ENCODE peak calls at places on chromosomes 6 and 20, in four cellular contexts. R is HFF-Myc; M is BE2C; Y is activated CD4-positive, alpha-beta T cell treated with anti-CD3 and anti-CD28 coated beads, Interleukin-2, amount 50 U/mL, for 1 hour. S is an unnamed sample.

GRCh38 chr20:33246077-33246476 is 10.3 kb downstream of the BPIFA1 start:
- DNase-seq in R (no peak), M (no peak), Y (no peak), S (no peak)

GRCh38 chr6:88573971-88574370 is 389.4 kb downstream of the RNGTT start:
- DNase-seq in R (no peak), M (no peak), Y (no peak), S (no peak)

GRCh38 chr6:169292340-169293124 is 38.9 kb upstream of the THBS2 start:
- DNase-seq in R (peak), M (no peak), Y (no peak), S (peak)

GRCh38 chr6:157075549-157076426 is 247.5 kb downstream of the TMEM242 start:
- DNase-seq in R (no peak), M (no peak), Y (no peak), S (no peak)

GRCh38 chr6:125144822-125145221 is 8.8 kb upstream of the TPD52L1 start:
- DNase-seq in R (no peak), M (no peak), Y (no peak), S (no peak)

GRCh38 chr6:3321042-3321441 is 62.3 kb downstream of the PSMG4 start:
- DNase-seq in R (no peak), M (no peak), Y (no peak), S (no peak)

GRCh38 chr20:52993091-52993490 is 20.9 kb downstream of the TSHZ2 start:
- DNase-seq in R (no peak), M (no peak), Y (no peak), S (no peak)

GRCh38 chr6:125251516-125252229 is 50.1 kb downstream of the HDDC2 start:
- DNase-seq in R (no peak), M (no peak), Y (no peak), S (no peak)

GRCh38 chr20:25103526-25103925 is 21.6 kb upstream of the VSX1 start:
- DNase-seq in R (no peak), M (no peak), Y (no peak), S (no peak)

GRCh38 chr6:161226005-161226964 is 47.6 kb downstream of the AGPAT4 start:
- DNase-seq in R (no peak), M (no peak), Y (no peak), S (no peak)

GRCh38 chr20:61304750-61305149 is 52.7 kb downstream of the CDH4 start:
- DNase-seq in R (no peak), M (no peak), Y (no peak), S (no peak)

GRCh38 chr6:97697450-97697849 is 414.4 kb upstream of the MMS22L start:
- DNase-seq in R (no peak), M (no peak), Y (no peak), S (no peak)

GRCh38 chr20:62929051-62929538 is 2.8 kb upstream of the DIDO1 start:
- DNase-seq in R (no peak), M (no peak), Y (peak), S (no peak)

GRCh38 chr6:79764758-79765157 is 133.6 kb downstream of the SH3BGRL2 start:
- DNase-seq in R (no peak), M (no peak), Y (no peak), S (no peak)

GRCh38 chr6:132797975-132798819 is at the start of gene SLC18B1:
- DNase-seq in R (no peak), M (peak), Y (peak), S (no peak)

GRCh38 chr20:58622671-58623578 is 28.2 kb upstream of the STX16 start:
- DNase-seq in R (no peak), M (no peak), Y (no peak), S (no peak)

GRCh38 chr6:106387875-106388274 is 27.4 kb downstream of the CRYBG1 start:
- DNase-seq in R (no peak), M (no peak), Y (no peak), S (no peak)

GRCh38 chr6:61622601-61623000 is 663.4 kb downstream of the KHDRBS2 start:
- DNase-seq in R (no peak), M (no peak), Y (no peak), S (no peak)

GRCh38 chr20:17624070-17624469 is 54.2 kb downstream of the DSTN start:
- DNase-seq in R (no peak), M (no peak), Y (no peak), S (no peak)

GRCh38 chr6:132969188-132969587 is 154.8 kb downstream of the RPS12 start:
- DNase-seq in R (no peak), M (no peak), Y (no peak), S (no peak)

GRCh38 chr6:41072836-41073202 is at the start of gene NFYA:
- DNase-seq in R (no peak), M (no peak), Y (peak), S (no peak)

GRCh38 chr20:38599410-38599882 is 2.2 kb upstream of the ARHGAP40 start:
- DNase-seq in R (no peak), M (peak), Y (no peak), S (no peak)

GRCh38 chr6:136647363-136647763 is 97.1 kb upstream of the MAP7 start:
- DNase-seq in R (peak), M (no peak), Y (peak), S (no peak)

GRCh38 chr20:3431109-3431508 is 23.6 kb upstream of the DNAAF9 start:
- DNase-seq in R (no peak), M (no peak), Y (no peak), S (no peak)

GRCh38 chr6:29995346-29995777 is 53.0 kb downstream of the HLA-A start:
- DNase-seq in R (no peak), M (no peak), Y (no peak), S (peak)

GRCh38 chr6:112773217-112773616 is 426.1 kb downstream of the RFPL4B start:
- DNase-seq in R (no peak), M (no peak), Y (no peak), S (no peak)

GRCh38 chr6:43434943-43435342 is 7.6 kb downstream of the ABCC10 start:
- DNase-seq in R (no peak), M (no peak), Y (no peak), S (no peak)

GRCh38 chr6:139686308-139686707 is 311.9 kb upstream of the CITED2 start:
- DNase-seq in R (no peak), M (no peak), Y (no peak), S (no peak)

GRCh38 chr6:121897337-121897760 is 461.9 kb downstream of the GJA1 start:
- DNase-seq in R (no peak), M (no peak), Y (no peak), S (no peak)

GRCh38 chr20:44533928-44534327 is 12.1 kb upstream of the SERINC3 start:
- DNase-seq in R (no peak), M (no peak), Y (no peak), S (no peak)

GRCh38 chr6:136975089-136975715 is 53.1 kb downstream of the SLC35D3 start:
- DNase-seq in R (no peak), M (no peak), Y (no peak), S (no peak)

GRCh38 chr6:40325791-40326190 is 261.4 kb downstream of the LRFN2 start:
- DNase-seq in R (no peak), M (no peak), Y (no peak), S (no peak)

GRCh38 chr6:103367212-103367611 is 1492.5 kb downstream of the HACE1 start:
- DNase-seq in R (no peak), M (no peak), Y (no peak), S (no peak)

S was measured in NCI-H2029.